ENCODE peak calls at places on chromosomes 16 and 17, in four cellular contexts. D is NCI-H1105, A is naive B cell, Z is upper lobe of right lung. H is an unnamed sample.

GRCh38 chr16:24077989-24078388 is 178.1 kb upstream of the CACNG3 start:
- DNase-seq in Z (no peak), A (no peak), D (no peak), H (no peak)

GRCh38 chr16:11306997-11307638 is 26.0 kb upstream of the PRM1 start:
- DNase-seq in Z (no peak), D (no peak), A (no peak), H (no peak)

GRCh38 chr16:57260294-57260929 is 15.4 kb downstream of the ARL2BP start:
- DNase-seq in Z (peak; percentile 53), A (no peak), D (no peak), H (no peak)

GRCh38 chr17:50561796-50562195 is 1.3 kb downstream of the CACNA1G start:
- DNase-seq in Z (no peak), A (no peak), D (no peak), H (no peak)

GRCh38 chr17:31731119-31731518 is 127.9 kb downstream of the COPRS start:
- DNase-seq in Z (no peak), A (no peak), D (no peak), H (no peak)

GRCh38 chr17:65553009-65553645 is 8.3 kb downstream of the AXIN2 start:
- DNase-seq in D (no peak), A (no peak), Z (no peak), H (no peak)

GRCh38 chr17:28406478-28406824 is 439 bp upstream of the SLC46A1 start:
- DNase-seq in Z (peak; percentile 49), A (no peak), D (no peak), H (peak; percentile 73)

GRCh38 chr16:87996962-87997880 is 46.0 kb downstream of the BANP start:
- DNase-seq in D (no peak), Z (no peak), A (no peak), H (no peak)

GRCh38 chr17:45740553-45741330 is 43.4 kb upstream of the CRHR1 start:
- DNase-seq in A (no peak), Z (no peak), D (no peak), H (peak; percentile 64)